ENCODE peak calls at places on chromosomes 12 and 14, in seven cellular contexts. One of them, this sample, is unnamed.

GRCh38 chr14:76117789-76118188 is 33.9 kb upstream of the GPATCH2L start:
- DNase-seq in endothelial cell: no peak
- DNase-seq in mucosa of gallbladder: no peak
- DNase-seq in left cardiac atrium: no peak
- DNase-seq in smooth muscle cell of the brain vasculature: no peak
- DNase-seq in CD4-positive, CD25-positive, alpha-beta regulatory T cell: no peak
- DNase-seq in IMR-90: no peak
- DNase-seq in this sample: no peak

GRCh38 chr12:124394462-124395128 is 99.7 kb downstream of the RFLNA start:
- DNase-seq in endothelial cell: no peak
- DNase-seq in mucosa of gallbladder: no peak
- DNase-seq in left cardiac atrium: no peak
- DNase-seq in smooth muscle cell of the brain vasculature: no peak
- DNase-seq in CD4-positive, CD25-positive, alpha-beta regulatory T cell: no peak
- DNase-seq in IMR-90: no peak
- DNase-seq in this sample: no peak

GRCh38 chr14:103562385-103563088 is at the start of the genes BAG5 and COA8:
- DNase-seq in endothelial cell: peak
- DNase-seq in mucosa of gallbladder: peak
- DNase-seq in left cardiac atrium: peak
- DNase-seq in smooth muscle cell of the brain vasculature: peak
- DNase-seq in CD4-positive, CD25-positive, alpha-beta regulatory T cell: peak
- DNase-seq in IMR-90: peak
- DNase-seq in this sample: peak

GRCh38 chr12:105581420-105581819 is 250.9 kb downstream of the C12orf75 start:
- DNase-seq in endothelial cell: peak
- DNase-seq in mucosa of gallbladder: no peak
- DNase-seq in left cardiac atrium: no peak
- DNase-seq in smooth muscle cell of the brain vasculature: no peak
- DNase-seq in CD4-positive, CD25-positive, alpha-beta regulatory T cell: no peak
- DNase-seq in IMR-90: no peak
- DNase-seq in this sample: no peak

GRCh38 chr12:67797769-67798168 is 149.2 kb downstream of the DYRK2 start:
- DNase-seq in endothelial cell: no peak
- DNase-seq in mucosa of gallbladder: no peak
- DNase-seq in left cardiac atrium: no peak
- DNase-seq in smooth muscle cell of the brain vasculature: no peak
- DNase-seq in CD4-positive, CD25-positive, alpha-beta regulatory T cell: no peak
- DNase-seq in IMR-90: peak
- DNase-seq in this sample: no peak

GRCh38 chr12:130677957-130678558 is 38.0 kb downstream of the RIMBP2 start:
- DNase-seq in endothelial cell: no peak
- DNase-seq in mucosa of gallbladder: no peak
- DNase-seq in left cardiac atrium: no peak
- DNase-seq in smooth muscle cell of the brain vasculature: no peak
- DNase-seq in CD4-positive, CD25-positive, alpha-beta regulatory T cell: no peak
- DNase-seq in IMR-90: no peak
- DNase-seq in this sample: no peak

GRCh38 chr14:22650960-22651521 is 6.9 kb upstream of the OR6J1 start:
- DNase-seq in endothelial cell: no peak
- DNase-seq in mucosa of gallbladder: no peak
- DNase-seq in left cardiac atrium: no peak
- DNase-seq in smooth muscle cell of the brain vasculature: no peak
- DNase-seq in CD4-positive, CD25-positive, alpha-beta regulatory T cell: no peak
- DNase-seq in IMR-90: no peak
- DNase-seq in this sample: no peak

GRCh38 chr12:34393086-34393820 is 371.0 kb downstream of the ALG10 start:
- DNase-seq in endothelial cell: no peak
- DNase-seq in mucosa of gallbladder: no peak
- DNase-seq in left cardiac atrium: peak
- DNase-seq in smooth muscle cell of the brain vasculature: no peak
- DNase-seq in CD4-positive, CD25-positive, alpha-beta regulatory T cell: no peak
- DNase-seq in IMR-90: no peak
- DNase-seq in this sample: peak

GRCh38 chr12:55715169-55715764 is 579 bp upstream of the BLOC1S1 start:
- DNase-seq in endothelial cell: no peak
- DNase-seq in mucosa of gallbladder: no peak
- DNase-seq in left cardiac atrium: peak
- DNase-seq in smooth muscle cell of the brain vasculature: no peak
- DNase-seq in CD4-positive, CD25-positive, alpha-beta regulatory T cell: no peak
- DNase-seq in IMR-90: no peak
- DNase-seq in this sample: no peak

GRCh38 chr12:43957732-43958131 is 121.9 kb downstream of the TMEM117 start:
- DNase-seq in endothelial cell: peak
- DNase-seq in mucosa of gallbladder: peak
- DNase-seq in left cardiac atrium: no peak
- DNase-seq in smooth muscle cell of the brain vasculature: no peak
- DNase-seq in CD4-positive, CD25-positive, alpha-beta regulatory T cell: peak
- DNase-seq in IMR-90: peak
- DNase-seq in this sample: no peak

GRCh38 chr14:68506021-68506644 is 286.7 kb downstream of the ZFP36L1 start:
- DNase-seq in endothelial cell: peak
- DNase-seq in mucosa of gallbladder: no peak
- DNase-seq in left cardiac atrium: no peak
- DNase-seq in smooth muscle cell of the brain vasculature: no peak
- DNase-seq in CD4-positive, CD25-positive, alpha-beta regulatory T cell: no peak
- DNase-seq in IMR-90: peak
- DNase-seq in this sample: no peak

GRCh38 chr14:74238974-74239847 is at the start of gene VSX2:
- DNase-seq in endothelial cell: no peak
- DNase-seq in mucosa of gallbladder: no peak
- DNase-seq in left cardiac atrium: no peak
- DNase-seq in smooth muscle cell of the brain vasculature: no peak
- DNase-seq in CD4-positive, CD25-positive, alpha-beta regulatory T cell: no peak
- DNase-seq in IMR-90: no peak
- DNase-seq in this sample: no peak

GRCh38 chr12:89348894-89349669 is 3.2 kb downstream of the DUSP6 start:
- DNase-seq in endothelial cell: no peak
- DNase-seq in mucosa of gallbladder: no peak
- DNase-seq in left cardiac atrium: no peak
- DNase-seq in smooth muscle cell of the brain vasculature: no peak
- DNase-seq in CD4-positive, CD25-positive, alpha-beta regulatory T cell: no peak
- DNase-seq in IMR-90: no peak
- DNase-seq in this sample: no peak

GRCh38 chr12:106345739-106346138 is 11.8 kb upstream of the POLR3B start:
- DNase-seq in endothelial cell: peak
- DNase-seq in mucosa of gallbladder: peak
- DNase-seq in left cardiac atrium: no peak
- DNase-seq in smooth muscle cell of the brain vasculature: peak
- DNase-seq in CD4-positive, CD25-positive, alpha-beta regulatory T cell: peak
- DNase-seq in IMR-90: peak
- DNase-seq in this sample: no peak

GRCh38 chr12:69054343-69055056 is 121.5 kb upstream of the CPM start:
- DNase-seq in endothelial cell: no peak
- DNase-seq in mucosa of gallbladder: no peak
- DNase-seq in left cardiac atrium: no peak
- DNase-seq in smooth muscle cell of the brain vasculature: no peak
- DNase-seq in CD4-positive, CD25-positive, alpha-beta regulatory T cell: no peak
- DNase-seq in IMR-90: no peak
- DNase-seq in this sample: no peak

GRCh38 chr12:14284189-14284722 is 81.2 kb upstream of the ATF7IP start:
- DNase-seq in endothelial cell: no peak
- DNase-seq in mucosa of gallbladder: peak
- DNase-seq in left cardiac atrium: no peak
- DNase-seq in smooth muscle cell of the brain vasculature: no peak
- DNase-seq in CD4-positive, CD25-positive, alpha-beta regulatory T cell: no peak
- DNase-seq in IMR-90: peak
- DNase-seq in this sample: no peak

GRCh38 chr14:23349156-23349845 is 3.4 kb downstream of the SLC22A17 start:
- DNase-seq in endothelial cell: no peak
- DNase-seq in mucosa of gallbladder: no peak
- DNase-seq in left cardiac atrium: no peak
- DNase-seq in smooth muscle cell of the brain vasculature: no peak
- DNase-seq in CD4-positive, CD25-positive, alpha-beta regulatory T cell: no peak
- DNase-seq in IMR-90: no peak
- DNase-seq in this sample: no peak

GRCh38 chr14:100525615-100526014 is 61.6 kb downstream of the BEGAIN start:
- DNase-seq in endothelial cell: peak
- DNase-seq in mucosa of gallbladder: no peak
- DNase-seq in left cardiac atrium: no peak
- DNase-seq in smooth muscle cell of the brain vasculature: no peak
- DNase-seq in CD4-positive, CD25-positive, alpha-beta regulatory T cell: no peak
- DNase-seq in IMR-90: no peak
- DNase-seq in this sample: peak